ENCODE peak calls at places on chromosomes 12 and 14, in four cellular contexts. One of them, this sample, is unnamed.

GRCh38 chr12:107570721-107571120 is 114.9 kb upstream of the PWP1 start:
- DNase-seq in SK-N-SH: peak; percentile 73
- DNase-seq in HCT116: no peak
- DNase-seq in K562: no peak
- DNase-seq in this sample: no peak

GRCh38 chr14:52834440-52834842 is 43.0 kb upstream of the GNPNAT1 start:
- DNase-seq in SK-N-SH: peak; percentile 38
- DNase-seq in HCT116: no peak
- DNase-seq in K562: no peak
- DNase-seq in this sample: no peak

GRCh38 chr12:50003595-50003994 is 21.7 kb downstream of the RACGAP1 start:
- DNase-seq in SK-N-SH: no peak
- DNase-seq in HCT116: no peak
- DNase-seq in K562: no peak
- DNase-seq in this sample: no peak

GRCh38 chr14:54920052-54920451 is 17.4 kb upstream of the GCH1 start:
- DNase-seq in SK-N-SH: no peak
- DNase-seq in HCT116: no peak
- DNase-seq in K562: no peak
- DNase-seq in this sample: no peak

GRCh38 chr12:223751-224240 is 9.8 kb upstream of the SLC6A12 start:
- DNase-seq in SK-N-SH: no peak
- DNase-seq in HCT116: no peak
- DNase-seq in K562: no peak
- DNase-seq in this sample: no peak

GRCh38 chr12:70757830-70758493 is 120.7 kb upstream of the PTPRB start:
- DNase-seq in SK-N-SH: no peak
- DNase-seq in HCT116: no peak
- DNase-seq in K562: peak; percentile 52
- DNase-seq in this sample: peak; percentile 45

GRCh38 chr14:31492759-31493498 is 5.1 kb upstream of the GPR33 start:
- DNase-seq in SK-N-SH: no peak
- DNase-seq in HCT116: no peak
- DNase-seq in K562: no peak
- DNase-seq in this sample: no peak

GRCh38 chr12:63038361-63039100 is 103.6 kb upstream of the PPM1H start:
- DNase-seq in SK-N-SH: no peak
- DNase-seq in HCT116: no peak
- DNase-seq in K562: peak; percentile 12
- DNase-seq in this sample: no peak

GRCh38 chr14:94355191-94355794 is 32.2 kb upstream of the SERPINA6 start:
- DNase-seq in SK-N-SH: no peak
- DNase-seq in HCT116: no peak
- DNase-seq in K562: no peak
- DNase-seq in this sample: peak; percentile 78

GRCh38 chr12:132491349-132491663 is 1.4 kb downstream of the FBRSL1 start:
- DNase-seq in SK-N-SH: no peak
- DNase-seq in HCT116: no peak
- DNase-seq in K562: no peak
- DNase-seq in this sample: no peak

GRCh38 chr12:97283297-97283696 is 179.3 kb upstream of the RMST start:
- DNase-seq in SK-N-SH: peak; percentile 4
- DNase-seq in HCT116: no peak
- DNase-seq in K562: peak; percentile 8
- DNase-seq in this sample: peak; percentile 77

GRCh38 chr12:115866909-115867525 is 410.5 kb downstream of the MED13L start:
- DNase-seq in SK-N-SH: peak; percentile 22
- DNase-seq in HCT116: no peak
- DNase-seq in K562: no peak
- DNase-seq in this sample: peak; percentile 67

GRCh38 chr12:98456583-98457573 is 58.5 kb upstream of the TMPO start:
- DNase-seq in SK-N-SH: peak; percentile 65
- DNase-seq in HCT116: no peak
- DNase-seq in K562: peak; percentile 35
- DNase-seq in this sample: peak; percentile 77

GRCh38 chr12:32566663-32567634 is 112.2 kb upstream of the DNM1L start:
- DNase-seq in SK-N-SH: no peak
- DNase-seq in HCT116: no peak
- DNase-seq in K562: no peak
- DNase-seq in this sample: peak; percentile 53

GRCh38 chr12:72146495-72146894 is 125.7 kb upstream of the TRHDE start:
- DNase-seq in SK-N-SH: no peak
- DNase-seq in HCT116: no peak
- DNase-seq in K562: no peak
- DNase-seq in this sample: no peak

GRCh38 chr14:92531151-92531873 is 17.7 kb downstream of the RIN3 start:
- DNase-seq in SK-N-SH: no peak
- DNase-seq in HCT116: no peak
- DNase-seq in K562: no peak
- DNase-seq in this sample: no peak

GRCh38 chr12:107225626-107226025 is 132.3 kb upstream of the CRY1 start:
- DNase-seq in SK-N-SH: no peak
- DNase-seq in HCT116: no peak
- DNase-seq in K562: no peak
- DNase-seq in this sample: peak; percentile 61

GRCh38 chr12:70074510-70074909 is 168.7 kb upstream of the CNOT2 start:
- DNase-seq in SK-N-SH: no peak
- DNase-seq in HCT116: no peak
- DNase-seq in K562: no peak
- DNase-seq in this sample: peak; percentile 8

GRCh38 chr12:95513599-95513998 is 37.7 kb downstream of the USP44 start:
- DNase-seq in SK-N-SH: no peak
- DNase-seq in HCT116: no peak
- DNase-seq in K562: no peak
- DNase-seq in this sample: no peak

GRCh38 chr14:70788893-70789292 is 20.4 kb downstream of the MAP3K9 start:
- DNase-seq in SK-N-SH: no peak
- DNase-seq in HCT116: no peak
- DNase-seq in K562: no peak
- DNase-seq in this sample: no peak

GRCh38 chr14:85601246-85601645 is 71.3 kb downstream of the FLRT2 start:
- DNase-seq in SK-N-SH: no peak
- DNase-seq in HCT116: no peak
- DNase-seq in K562: no peak
- DNase-seq in this sample: no peak

GRCh38 chr14:34067587-34067986 is 116.7 kb upstream of the EGLN3 start:
- DNase-seq in SK-N-SH: no peak
- DNase-seq in HCT116: no peak
- DNase-seq in K562: no peak
- DNase-seq in this sample: no peak

GRCh38 chr14:94423465-94424056 is 29.0 kb downstream of the SERPINA11 start:
- DNase-seq in SK-N-SH: peak; percentile 41
- DNase-seq in HCT116: peak; percentile 75
- DNase-seq in K562: peak; percentile 47
- DNase-seq in this sample: peak; percentile 95

GRCh38 chr14:53509227-53509822 is 356.2 kb upstream of the DDHD1 start:
- DNase-seq in SK-N-SH: no peak
- DNase-seq in HCT116: no peak
- DNase-seq in K562: no peak
- DNase-seq in this sample: no peak

GRCh38 chr12:106304001-106304421 is 1.5 kb downstream of the TCP11L2 start:
- DNase-seq in SK-N-SH: no peak
- DNase-seq in HCT116: no peak
- DNase-seq in K562: no peak
- DNase-seq in this sample: no peak

GRCh38 chr14:57692671-57693070 is 173.2 kb downstream of the SLC35F4 start:
- DNase-seq in SK-N-SH: peak; percentile 10
- DNase-seq in HCT116: peak; percentile 49
- DNase-seq in K562: peak; percentile 6
- DNase-seq in this sample: peak; percentile 39

DNA sequence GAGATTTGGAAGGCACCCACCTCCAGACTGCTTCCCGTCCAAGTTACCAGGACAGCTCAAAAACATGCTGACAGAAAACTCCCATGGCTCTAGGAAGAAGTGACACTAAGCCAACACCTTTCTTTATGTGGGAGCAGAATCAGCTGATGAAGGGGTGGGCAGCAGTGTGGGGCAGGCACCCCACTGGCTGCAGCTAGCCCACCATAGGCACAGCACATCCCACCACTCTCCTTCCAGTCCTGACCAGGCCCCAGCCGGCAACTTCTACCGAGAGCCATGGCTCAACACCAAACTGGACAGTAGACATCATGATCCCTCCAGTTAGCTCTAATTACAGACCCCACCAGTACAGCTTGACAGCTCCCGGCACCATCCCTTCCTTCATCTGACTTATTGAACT is 45.0 kb downstream of the SH2B3 start:
- DNase-seq in SK-N-SH: no peak
- DNase-seq in HCT116: no peak
- DNase-seq in K562: no peak
- DNase-seq in this sample: no peak
- TF ChIP-seq POLR2AphosphoS5 in SK-N-SH: no peak
- TF ChIP-seq POLR2AphosphoS5 in HCT116: no peak
- TF ChIP-seq POLR2AphosphoS5 in K562: no peak
- TF ChIP-seq POLR2AphosphoS5 in this sample: no peak

DNA sequence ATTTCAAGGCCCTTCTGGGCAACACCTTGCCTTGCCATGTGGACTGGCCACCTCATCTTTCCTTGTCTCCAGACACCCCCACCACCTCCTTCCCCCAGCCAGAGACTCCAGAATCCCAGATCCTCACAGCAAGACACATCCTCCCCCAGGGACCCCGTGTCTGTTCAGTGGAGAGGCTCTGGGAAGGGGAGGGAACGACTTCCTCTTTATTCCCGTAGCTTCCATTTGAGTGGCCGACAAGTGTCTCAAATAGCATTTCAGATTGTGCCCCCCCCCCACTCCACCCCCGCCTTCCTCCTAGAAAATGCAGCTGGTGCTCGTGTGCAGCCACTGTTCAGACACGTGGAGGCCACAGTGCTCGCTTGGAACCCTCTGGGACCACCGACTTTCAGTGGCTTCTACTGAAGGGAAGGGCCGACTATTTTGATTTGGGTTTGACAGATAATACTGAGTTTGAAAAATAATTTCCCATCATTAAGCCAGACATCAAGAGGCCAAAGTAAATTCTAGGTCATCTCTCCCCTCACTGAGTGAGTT is 14.3 kb downstream of the PPP2R5C start:
- DNase-seq in SK-N-SH: no peak
- DNase-seq in HCT116: no peak
- DNase-seq in K562: no peak
- DNase-seq in this sample: no peak
- H3K4me1 ChIP-seq in SK-N-SH: peaks cover 24% of the 10 kb centered on the region
- H3K4me1 ChIP-seq in HCT116: no peaks in the 10 kb centered on the region
- H3K4me1 ChIP-seq in K562: no peaks in the 10 kb centered on the region
- H3K4me1 ChIP-seq in this sample: peaks cover 10% of the 10 kb centered on the region

GRCh38 chr12:118374909-118375308 is 1.4 kb upstream of the SUDS3 start:
- DNase-seq in SK-N-SH: no peak
- DNase-seq in HCT116: no peak
- DNase-seq in K562: no peak
- DNase-seq in this sample: no peak

GRCh38 chr12:118375348-118375747 is 1.0 kb upstream of the SUDS3 start:
- DNase-seq in SK-N-SH: no peak
- DNase-seq in HCT116: no peak
- DNase-seq in K562: peak; percentile 16
- DNase-seq in this sample: no peak

GRCh38 chr12:118377891-118378470 is 1.6 kb downstream of the SUDS3 start:
- DNase-seq in SK-N-SH: peak; percentile 73
- DNase-seq in HCT116: peak; percentile 22
- DNase-seq in K562: peak; percentile 64
- DNase-seq in this sample: peak; percentile 48

GRCh38 chr12:118377005-118377890 is 893 bp downstream of the SUDS3 start:
- DNase-seq in SK-N-SH: peak; percentile 23
- DNase-seq in HCT116: no peak
- DNase-seq in K562: peak; percentile 18
- DNase-seq in this sample: peak; percentile 15

DNA sequence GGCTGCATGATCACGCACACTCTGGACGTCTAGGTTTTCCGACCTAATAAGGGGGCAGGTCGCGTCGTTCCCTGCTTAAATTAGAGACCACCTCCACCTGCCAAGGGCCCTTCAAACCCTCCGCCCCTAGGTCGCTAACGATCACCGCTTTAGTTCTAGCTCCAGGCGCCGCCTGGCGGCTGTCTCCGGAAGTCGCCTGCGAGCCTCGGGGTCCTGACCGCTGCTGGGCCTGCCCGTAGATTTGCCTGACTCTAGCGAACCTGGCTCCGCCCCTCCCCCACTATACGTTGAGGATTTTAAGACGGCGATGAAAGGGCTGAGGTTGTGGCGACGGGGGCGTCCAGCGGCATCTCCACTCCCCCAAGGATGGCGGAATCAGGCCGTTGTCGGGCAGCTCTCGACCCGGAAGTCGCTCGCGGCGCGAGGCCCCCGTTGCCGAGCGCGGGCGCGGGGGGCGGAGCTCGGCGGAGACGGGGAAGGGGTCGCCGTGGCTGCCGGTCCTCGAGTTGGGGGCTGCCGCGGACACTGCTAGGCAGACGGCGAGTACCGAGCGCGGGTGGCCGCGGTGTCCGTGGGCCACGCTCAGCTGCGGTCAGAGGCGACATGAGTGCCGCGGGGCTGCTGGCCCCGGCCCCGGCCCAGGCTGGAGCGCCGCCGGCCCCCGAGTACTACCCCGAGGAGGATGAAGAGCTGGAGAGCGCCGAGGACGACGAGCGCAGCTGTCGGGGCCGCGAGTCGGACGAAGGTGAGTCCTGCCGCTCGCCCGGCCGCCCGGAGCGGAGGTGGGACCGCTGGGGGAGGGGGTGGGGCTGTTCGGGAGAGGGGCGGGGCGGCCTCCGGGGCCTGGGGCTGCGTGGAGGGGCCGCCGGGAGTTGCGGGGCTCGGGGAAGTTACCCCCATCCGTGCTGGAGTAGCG is at the start of gene SUDS3:
- DNase-seq in SK-N-SH: peak; percentile 90
- DNase-seq in HCT116: peak; percentile 67
- DNase-seq in K562: peak; percentile 87
- DNase-seq in this sample: peak; percentile 95
- TF ChIP-seq REST in SK-N-SH: no peak
- TF ChIP-seq REST in HCT116: no peak
- TF ChIP-seq REST in K562: peak; percentile 61
- TF ChIP-seq REST in this sample: no peak

GRCh38 chr12:46465307-46465706 is 92.7 kb upstream of the SLC38A2 start:
- DNase-seq in SK-N-SH: no peak
- DNase-seq in HCT116: no peak
- DNase-seq in K562: no peak
- DNase-seq in this sample: no peak

GRCh38 chr12:46462641-46463355 is 90.2 kb upstream of the SLC38A2 start:
- DNase-seq in SK-N-SH: no peak
- DNase-seq in HCT116: no peak
- DNase-seq in K562: no peak
- DNase-seq in this sample: no peak

GRCh38 chr12:46461907-46462605 is 89.5 kb upstream of the SLC38A2 start:
- DNase-seq in SK-N-SH: no peak
- DNase-seq in HCT116: no peak
- DNase-seq in K562: no peak
- DNase-seq in this sample: no peak

GRCh38 chr12:46468159-46468558 is 95.6 kb upstream of the SLC38A2 start:
- DNase-seq in SK-N-SH: no peak
- DNase-seq in HCT116: peak; percentile 83
- DNase-seq in K562: no peak
- DNase-seq in this sample: no peak

DNA sequence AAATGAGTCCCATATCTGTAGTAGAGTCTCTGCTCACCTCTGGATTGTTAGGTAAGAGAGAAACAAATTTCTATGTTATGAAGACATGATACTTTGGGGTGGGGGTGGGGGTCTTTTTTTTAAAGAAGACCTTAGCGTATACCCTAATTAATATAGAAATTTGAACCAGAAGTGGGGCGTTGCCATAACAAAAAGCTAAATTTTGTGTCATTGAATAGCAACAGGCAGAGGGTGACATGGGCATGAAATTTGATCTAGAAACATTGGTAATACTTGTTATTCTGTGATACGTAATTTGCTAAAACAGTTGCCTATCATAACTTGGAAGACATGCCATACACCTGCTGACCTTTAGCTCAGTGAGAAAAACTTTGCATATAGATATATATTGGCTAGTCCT is 92.3 kb upstream of the SLC38A2 start:
- DNase-seq in SK-N-SH: no peak
- DNase-seq in HCT116: no peak
- DNase-seq in K562: no peak
- DNase-seq in this sample: no peak
- TF ChIP-seq POLR2AphosphoS5 in SK-N-SH: no peak
- TF ChIP-seq POLR2AphosphoS5 in HCT116: no peak
- TF ChIP-seq POLR2AphosphoS5 in K562: no peak
- TF ChIP-seq POLR2AphosphoS5 in this sample: no peak